ENCODE peak calls at places on chromosome 6, in five cellular contexts. One of them, this sample, is unnamed.

GRCh38 chr6:125558907-125559306 is 190.5 kb upstream of the HEY2 start:
- DNase-seq in lower lobe of right lung: no peak
- DNase-seq in neural progenitor cell: no peak
- DNase-seq in lung: no peak
- DNase-seq in CD8-positive, alpha-beta memory T cell: no peak
- DNase-seq in this sample: no peak

GRCh38 chr6:46042355-46042999 is 26.8 kb upstream of the CLIC5 start:
- DNase-seq in lower lobe of right lung: no peak
- DNase-seq in neural progenitor cell: peak; percentile 64
- DNase-seq in lung: no peak
- DNase-seq in CD8-positive, alpha-beta memory T cell: peak; percentile 0
- DNase-seq in this sample: no peak

GRCh38 chr6:149028767-149029405 is 282.1 kb downstream of the UST start:
- DNase-seq in lower lobe of right lung: no peak
- DNase-seq in neural progenitor cell: peak; percentile 88
- DNase-seq in lung: peak; percentile 63
- DNase-seq in CD8-positive, alpha-beta memory T cell: peak; percentile 73
- DNase-seq in this sample: no peak

GRCh38 chr6:7914991-7915789 is 4.6 kb upstream of the TXNDC5 start:
- DNase-seq in lower lobe of right lung: no peak
- DNase-seq in neural progenitor cell: no peak
- DNase-seq in lung: no peak
- DNase-seq in CD8-positive, alpha-beta memory T cell: no peak
- DNase-seq in this sample: peak; percentile 75

GRCh38 chr6:108002365-108003221 is 44.6 kb upstream of the SEC63 start:
- DNase-seq in lower lobe of right lung: no peak
- DNase-seq in neural progenitor cell: peak; percentile 12
- DNase-seq in lung: no peak
- DNase-seq in CD8-positive, alpha-beta memory T cell: no peak
- DNase-seq in this sample: no peak

GRCh38 chr6:143695106-143696059 is 17.6 kb downstream of the PHACTR2 start:
- DNase-seq in lower lobe of right lung: no peak
- DNase-seq in neural progenitor cell: no peak
- DNase-seq in lung: no peak
- DNase-seq in CD8-positive, alpha-beta memory T cell: no peak
- DNase-seq in this sample: no peak

GRCh38 chr6:89509719-89510339 is 76.9 kb downstream of the ANKRD6 start:
- DNase-seq in lower lobe of right lung: no peak
- DNase-seq in neural progenitor cell: no peak
- DNase-seq in lung: no peak
- DNase-seq in CD8-positive, alpha-beta memory T cell: no peak
- DNase-seq in this sample: no peak

GRCh38 chr6:72425003-72425681 is 196.7 kb upstream of the KCNQ5 start:
- DNase-seq in lower lobe of right lung: no peak
- DNase-seq in neural progenitor cell: no peak
- DNase-seq in lung: no peak
- DNase-seq in CD8-positive, alpha-beta memory T cell: no peak
- DNase-seq in this sample: no peak

GRCh38 chr6:160300076-160300695 is 41.6 kb upstream of the SLC22A2 start:
- DNase-seq in lower lobe of right lung: no peak
- DNase-seq in neural progenitor cell: no peak
- DNase-seq in lung: no peak
- DNase-seq in CD8-positive, alpha-beta memory T cell: no peak
- DNase-seq in this sample: no peak

GRCh38 chr6:11675610-11676009 is 103.0 kb downstream of the ADTRP start:
- DNase-seq in lower lobe of right lung: no peak
- DNase-seq in neural progenitor cell: no peak
- DNase-seq in lung: no peak
- DNase-seq in CD8-positive, alpha-beta memory T cell: no peak
- DNase-seq in this sample: no peak

GRCh38 chr6:7469696-7470095 is 71.8 kb upstream of the DSP start:
- DNase-seq in lower lobe of right lung: no peak
- DNase-seq in neural progenitor cell: no peak
- DNase-seq in lung: no peak
- DNase-seq in CD8-positive, alpha-beta memory T cell: no peak
- DNase-seq in this sample: no peak

GRCh38 chr6:17211101-17211500 is 70.1 kb upstream of the RBM24 start:
- DNase-seq in lower lobe of right lung: no peak
- DNase-seq in neural progenitor cell: no peak
- DNase-seq in lung: no peak
- DNase-seq in CD8-positive, alpha-beta memory T cell: no peak
- DNase-seq in this sample: no peak

GRCh38 chr6:42320762-42321161 is 103.1 kb upstream of the MRPS10 start:
- DNase-seq in lower lobe of right lung: no peak
- DNase-seq in neural progenitor cell: no peak
- DNase-seq in lung: no peak
- DNase-seq in CD8-positive, alpha-beta memory T cell: no peak
- DNase-seq in this sample: no peak

GRCh38 chr6:163181666-163182180 is 232.8 kb upstream of the QKI start:
- DNase-seq in lower lobe of right lung: no peak
- DNase-seq in neural progenitor cell: no peak
- DNase-seq in lung: no peak
- DNase-seq in CD8-positive, alpha-beta memory T cell: no peak
- DNase-seq in this sample: no peak

GRCh38 chr6:158160932-158161539 is 7.0 kb downstream of the SERAC1 start:
- DNase-seq in lower lobe of right lung: no peak
- DNase-seq in neural progenitor cell: no peak
- DNase-seq in lung: no peak
- DNase-seq in CD8-positive, alpha-beta memory T cell: no peak
- DNase-seq in this sample: no peak

GRCh38 chr6:71608646-71609045 is 277.7 kb upstream of the RIMS1 start:
- DNase-seq in lower lobe of right lung: no peak
- DNase-seq in neural progenitor cell: no peak
- DNase-seq in lung: no peak
- DNase-seq in CD8-positive, alpha-beta memory T cell: no peak
- DNase-seq in this sample: no peak

GRCh38 chr6:16769131-16769985 is 8.1 kb upstream of the ATXN1 start:
- DNase-seq in lower lobe of right lung: no peak
- DNase-seq in neural progenitor cell: no peak
- DNase-seq in lung: peak; percentile 77
- DNase-seq in CD8-positive, alpha-beta memory T cell: peak; percentile 67
- DNase-seq in this sample: no peak

GRCh38 chr6:38307730-38308129 is 332.0 kb downstream of the BTBD9 start:
- DNase-seq in lower lobe of right lung: no peak
- DNase-seq in neural progenitor cell: no peak
- DNase-seq in lung: no peak
- DNase-seq in CD8-positive, alpha-beta memory T cell: no peak
- DNase-seq in this sample: no peak

GRCh38 chr6:24057030-24057429 is 69.0 kb upstream of the NRSN1 start:
- DNase-seq in lower lobe of right lung: no peak
- DNase-seq in neural progenitor cell: no peak
- DNase-seq in lung: no peak
- DNase-seq in CD8-positive, alpha-beta memory T cell: no peak
- DNase-seq in this sample: no peak

GRCh38 chr6:158784505-158784904 is 34.7 kb downstream of the EZR start:
- DNase-seq in lower lobe of right lung: no peak
- DNase-seq in neural progenitor cell: no peak
- DNase-seq in lung: no peak
- DNase-seq in CD8-positive, alpha-beta memory T cell: no peak
- DNase-seq in this sample: no peak

GRCh38 chr6:21348462-21349195 is 244.9 kb upstream of the SOX4 start:
- DNase-seq in lower lobe of right lung: peak; percentile 53
- DNase-seq in neural progenitor cell: peak; percentile 29
- DNase-seq in lung: peak; percentile 38
- DNase-seq in CD8-positive, alpha-beta memory T cell: no peak
- DNase-seq in this sample: peak; percentile 30

DNA sequence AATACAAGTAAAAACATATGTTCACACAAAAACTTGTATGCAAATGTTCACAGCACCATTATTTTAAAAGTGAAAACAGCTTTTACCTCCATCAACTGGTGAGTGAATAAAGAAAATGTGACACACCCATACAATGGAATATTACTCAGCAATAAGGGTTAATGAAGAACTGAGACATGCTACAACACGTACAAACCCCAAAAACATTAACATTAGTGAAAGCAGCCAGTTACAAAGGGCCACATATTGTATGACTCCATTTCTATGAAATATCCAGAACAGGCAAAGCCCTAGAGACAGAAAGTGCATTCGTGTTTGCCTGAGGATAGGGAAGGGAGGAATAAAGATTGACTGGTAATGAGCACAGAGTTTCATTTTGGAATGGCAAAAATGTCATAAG is 21.6 kb downstream of the EPM2A start:
- DNase-seq in lower lobe of right lung: no peak
- DNase-seq in neural progenitor cell: no peak
- DNase-seq in lung: no peak
- DNase-seq in CD8-positive, alpha-beta memory T cell: no peak
- DNase-seq in this sample: no peak
- H3K9me3 ChIP-seq in lower lobe of right lung: no peaks in the 10 kb centered on the region
- H3K9me3 ChIP-seq in neural progenitor cell: no peaks in the 10 kb centered on the region
- H3K9me3 ChIP-seq in lung: peaks cover 3% of the 10 kb centered on the region
- H3K9me3 ChIP-seq in CD8-positive, alpha-beta memory T cell: no peaks in the 10 kb centered on the region
- H3K9me3 ChIP-seq in this sample: no peaks in the 10 kb centered on the region

DNA sequence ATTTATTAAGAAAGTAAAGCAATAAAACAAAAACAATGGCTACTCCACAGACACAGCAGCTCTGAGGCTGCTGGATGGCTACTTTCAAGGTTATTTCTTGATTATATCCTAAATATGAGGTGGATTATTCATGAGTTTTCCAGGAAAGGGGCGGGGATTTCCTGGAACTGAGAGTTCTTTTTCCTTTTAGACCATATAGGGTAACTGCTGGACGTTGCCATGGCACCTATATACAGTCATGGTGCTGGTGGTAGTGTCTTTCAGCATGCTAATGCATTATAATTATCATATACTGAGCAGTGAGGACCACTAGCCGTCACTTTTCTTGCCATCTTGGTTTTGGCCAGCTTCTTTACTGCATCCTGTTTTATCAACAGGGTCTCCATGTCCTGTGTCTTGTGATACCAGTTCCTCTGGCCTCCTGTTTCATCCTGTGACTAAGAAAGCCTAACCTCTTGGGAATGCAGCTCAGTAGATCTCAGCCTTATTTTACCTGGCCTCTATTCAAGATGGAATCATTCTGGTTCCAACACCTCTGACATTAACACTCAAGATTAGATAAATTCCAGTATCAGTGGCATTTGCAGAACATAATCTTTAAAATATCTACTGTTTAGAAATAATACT is 32.3 kb upstream of the TRDN start:
- DNase-seq in lower lobe of right lung: no peak
- DNase-seq in neural progenitor cell: no peak
- DNase-seq in lung: no peak
- DNase-seq in CD8-positive, alpha-beta memory T cell: no peak
- DNase-seq in this sample: no peak
- H3K4me3 ChIP-seq in lower lobe of right lung: no peak overlapping the region
- H3K4me3 ChIP-seq in neural progenitor cell: no peak overlapping the region
- H3K4me3 ChIP-seq in lung: no peak overlapping the region
- H3K4me3 ChIP-seq in CD8-positive, alpha-beta memory T cell: no peak overlapping the region
- H3K4me3 ChIP-seq in this sample: no peak overlapping the region

DNA sequence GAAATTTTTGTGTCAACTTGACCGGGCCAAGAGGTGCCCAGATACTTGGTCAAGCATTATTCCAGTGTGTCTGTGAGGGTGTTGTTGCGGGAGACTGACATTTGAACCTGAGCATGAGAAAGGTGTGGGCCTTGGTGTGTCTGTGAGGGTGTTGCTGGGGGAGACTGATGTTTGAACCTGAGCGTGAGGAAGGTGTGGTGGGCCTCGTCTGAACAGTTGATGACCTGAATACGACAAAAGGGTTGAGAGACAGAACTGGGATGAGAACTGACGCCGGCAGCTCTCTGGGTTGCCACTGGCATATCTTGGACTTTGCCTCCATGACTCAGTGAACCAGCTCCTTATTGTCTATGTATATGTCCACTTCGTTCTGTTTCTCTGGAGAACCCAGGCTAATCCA is 240.5 kb downstream of the ERMARD start:
- DNase-seq in lower lobe of right lung: no peak
- DNase-seq in neural progenitor cell: no peak
- DNase-seq in lung: no peak
- DNase-seq in CD8-positive, alpha-beta memory T cell: no peak
- DNase-seq in this sample: no peak
- H3K9me3 ChIP-seq in lower lobe of right lung: no peaks in the 10 kb centered on the region
- H3K9me3 ChIP-seq in neural progenitor cell: no peaks in the 10 kb centered on the region
- H3K9me3 ChIP-seq in lung: peaks cover 2% of the 10 kb centered on the region
- H3K9me3 ChIP-seq in CD8-positive, alpha-beta memory T cell: no peaks in the 10 kb centered on the region
- H3K9me3 ChIP-seq in this sample: no peaks in the 10 kb centered on the region

GRCh38 chr6:28351493-28351925 is 1.8 kb downstream of the ZKSCAN3 start:
- DNase-seq in lower lobe of right lung: no peak
- DNase-seq in neural progenitor cell: no peak
- DNase-seq in lung: no peak
- DNase-seq in CD8-positive, alpha-beta memory T cell: no peak
- DNase-seq in this sample: no peak
- H3K4me3 ChIP-seq in lower lobe of right lung: no peak overlapping the region
- H3K4me3 ChIP-seq in neural progenitor cell: peak overlapping the region; percentile 94
- H3K4me3 ChIP-seq in lung: no peak overlapping the region
- H3K4me3 ChIP-seq in CD8-positive, alpha-beta memory T cell: no peak overlapping the region
- H3K4me3 ChIP-seq in this sample: peak overlapping the region; percentile 2

GRCh38 chr6:30113377-30113759 is 478 bp upstream of the TRIM31 start:
- DNase-seq in lower lobe of right lung: no peak
- DNase-seq in neural progenitor cell: no peak
- DNase-seq in lung: no peak
- DNase-seq in CD8-positive, alpha-beta memory T cell: no peak
- DNase-seq in this sample: no peak
- H3K9me3 ChIP-seq in lower lobe of right lung: no peaks in the 10 kb centered on the region
- H3K9me3 ChIP-seq in neural progenitor cell: no peaks in the 10 kb centered on the region
- H3K9me3 ChIP-seq in lung: no peaks in the 10 kb centered on the region
- H3K9me3 ChIP-seq in CD8-positive, alpha-beta memory T cell: no peaks in the 10 kb centered on the region
- H3K9me3 ChIP-seq in this sample: no peaks in the 10 kb centered on the region

GRCh38 chr6:49551866-49552129 is 1.3 kb downstream of the C6orf141 start:
- DNase-seq in lower lobe of right lung: no peak
- DNase-seq in neural progenitor cell: no peak
- DNase-seq in lung: no peak
- DNase-seq in CD8-positive, alpha-beta memory T cell: no peak
- DNase-seq in this sample: no peak

GRCh38 chr6:49552596-49552995 is 2.1 kb downstream of the C6orf141 start:
- DNase-seq in lower lobe of right lung: no peak
- DNase-seq in neural progenitor cell: peak; percentile 41
- DNase-seq in lung: no peak
- DNase-seq in CD8-positive, alpha-beta memory T cell: no peak
- DNase-seq in this sample: no peak

GRCh38 chr6:49555951-49556350 is 5.5 kb downstream of the C6orf141 start:
- DNase-seq in lower lobe of right lung: no peak
- DNase-seq in neural progenitor cell: no peak
- DNase-seq in lung: no peak
- DNase-seq in CD8-positive, alpha-beta memory T cell: no peak
- DNase-seq in this sample: no peak

GRCh38 chr6:49551126-49551865 is 828 bp downstream of the C6orf141 start:
- DNase-seq in lower lobe of right lung: no peak
- DNase-seq in neural progenitor cell: peak; percentile 90
- DNase-seq in lung: no peak
- DNase-seq in CD8-positive, alpha-beta memory T cell: no peak
- DNase-seq in this sample: no peak

DNA sequence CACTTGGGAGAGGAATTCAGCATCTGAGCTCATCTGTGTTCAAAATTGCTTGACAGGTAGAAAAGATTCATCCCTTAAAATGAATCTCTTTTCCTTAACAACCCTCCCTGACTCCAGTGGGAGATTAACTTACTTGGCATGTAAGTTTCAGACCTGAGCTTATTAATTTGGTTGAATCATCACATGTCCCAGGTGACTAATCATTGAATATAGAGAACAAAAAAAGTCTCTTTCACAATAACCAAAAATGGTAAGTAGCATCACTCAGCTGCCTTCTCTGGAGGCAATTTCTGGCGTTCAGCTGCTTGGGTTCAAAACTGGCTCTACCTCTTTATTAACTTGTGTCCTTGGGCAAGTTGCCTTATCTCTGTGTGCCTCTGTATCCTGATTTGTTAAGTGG is 2.9 kb downstream of the C6orf141 start:
- DNase-seq in lower lobe of right lung: no peak
- DNase-seq in neural progenitor cell: no peak
- DNase-seq in lung: no peak
- DNase-seq in CD8-positive, alpha-beta memory T cell: no peak
- DNase-seq in this sample: no peak
- H3K4me3 ChIP-seq in lower lobe of right lung: no peak overlapping the region
- H3K4me3 ChIP-seq in neural progenitor cell: peak overlapping the region; percentile 75
- H3K4me3 ChIP-seq in lung: no peak overlapping the region
- H3K4me3 ChIP-seq in CD8-positive, alpha-beta memory T cell: no peak overlapping the region
- H3K4me3 ChIP-seq in this sample: no peak overlapping the region

GRCh38 chr6:135047324-135047723 is 7.3 kb downstream of the HBS1L start:
- DNase-seq in lower lobe of right lung: no peak
- DNase-seq in neural progenitor cell: no peak
- DNase-seq in lung: no peak
- DNase-seq in CD8-positive, alpha-beta memory T cell: no peak
- DNase-seq in this sample: no peak
- H3K9me3 ChIP-seq in lower lobe of right lung: no peaks in the 10 kb centered on the region
- H3K9me3 ChIP-seq in neural progenitor cell: no peaks in the 10 kb centered on the region
- H3K9me3 ChIP-seq in lung: no peaks in the 10 kb centered on the region
- H3K9me3 ChIP-seq in CD8-positive, alpha-beta memory T cell: no peaks in the 10 kb centered on the region
- H3K9me3 ChIP-seq in this sample: no peaks in the 10 kb centered on the region